ENCODE peak calls at places on chromosomes 4 and X, in ten cellular contexts. One of them, this sample, is unnamed.

GRCh38 chr4:8710946-8711345 is 118.4 kb downstream of the CPZ start:
- DNase-seq in CD8-positive, alpha-beta T cell: no peak
- DNase-seq in cardiac muscle cell: no peak
- DNase-seq in progenitor cell of endocrine pancreas: no peak
- DNase-seq in osteoblast: peak
- DNase-seq in fibroblast of mammary gland: no peak
- DNase-seq in GM13977: no peak
- DNase-seq in GM10248: no peak
- DNase-seq in MCF 10A: no peak
- DNase-seq in pancreas: no peak
- DNase-seq in this sample: no peak

GRCh38 chr4:15961778-15962510 is 1.0 kb downstream of the FGFBP2 start:
- DNase-seq in progenitor cell of endocrine pancreas: no peak
- DNase-seq in GM13977: no peak
- DNase-seq in GM10248: no peak
- DNase-seq in osteoblast: no peak
- DNase-seq in MCF 10A: no peak
- DNase-seq in fibroblast of mammary gland: no peak
- DNase-seq in pancreas: no peak
- DNase-seq in CD8-positive, alpha-beta T cell: peak
- DNase-seq in cardiac muscle cell: no peak
- DNase-seq in this sample: no peak

GRCh38 chr4:150411527-150411926 is 170.4 kb upstream of the MAB21L2 start:
- DNase-seq in GM10248: no peak
- DNase-seq in fibroblast of mammary gland: no peak
- DNase-seq in cardiac muscle cell: peak
- DNase-seq in osteoblast: no peak
- DNase-seq in MCF 10A: no peak
- DNase-seq in GM13977: no peak
- DNase-seq in progenitor cell of endocrine pancreas: no peak
- DNase-seq in CD8-positive, alpha-beta T cell: no peak
- DNase-seq in pancreas: no peak
- DNase-seq in this sample: no peak

GRCh38 chr4:89837385-89837995 is 529 bp upstream of the SNCA start:
- DNase-seq in osteoblast: no peak
- DNase-seq in pancreas: peak
- DNase-seq in fibroblast of mammary gland: peak
- DNase-seq in CD8-positive, alpha-beta T cell: no peak
- DNase-seq in cardiac muscle cell: peak
- DNase-seq in progenitor cell of endocrine pancreas: peak
- DNase-seq in GM10248: peak
- DNase-seq in GM13977: peak
- DNase-seq in MCF 10A: peak
- DNase-seq in this sample: peak

GRCh38 chr4:89277412-89277811 is 30.2 kb downstream of the GPRIN3 start:
- DNase-seq in osteoblast: no peak
- DNase-seq in fibroblast of mammary gland: peak
- DNase-seq in cardiac muscle cell: no peak
- DNase-seq in CD8-positive, alpha-beta T cell: no peak
- DNase-seq in GM13977: no peak
- DNase-seq in progenitor cell of endocrine pancreas: no peak
- DNase-seq in MCF 10A: peak
- DNase-seq in GM10248: no peak
- DNase-seq in pancreas: no peak
- DNase-seq in this sample: no peak

GRCh38 chrX:37380920-37381319 is 31.8 kb downstream of the PRRG1 start:
- DNase-seq in pancreas: peak
- DNase-seq in MCF 10A: peak
- DNase-seq in cardiac muscle cell: peak
- DNase-seq in GM10248: no peak
- DNase-seq in fibroblast of mammary gland: peak
- DNase-seq in progenitor cell of endocrine pancreas: no peak
- DNase-seq in CD8-positive, alpha-beta T cell: no peak
- DNase-seq in osteoblast: no peak
- DNase-seq in GM13977: no peak
- DNase-seq in this sample: no peak

GRCh38 chr4:25847329-25847728 is 15.5 kb downstream of the SEL1L3 start:
- DNase-seq in osteoblast: no peak
- DNase-seq in pancreas: no peak
- DNase-seq in cardiac muscle cell: peak
- DNase-seq in GM10248: no peak
- DNase-seq in progenitor cell of endocrine pancreas: no peak
- DNase-seq in MCF 10A: no peak
- DNase-seq in CD8-positive, alpha-beta T cell: no peak
- DNase-seq in fibroblast of mammary gland: no peak
- DNase-seq in GM13977: no peak
- DNase-seq in this sample: no peak

GRCh38 chr4:172982151-172982590 is 186.4 kb upstream of the GALNT7 start:
- DNase-seq in GM13977: no peak
- DNase-seq in progenitor cell of endocrine pancreas: no peak
- DNase-seq in osteoblast: peak
- DNase-seq in cardiac muscle cell: peak
- DNase-seq in GM10248: no peak
- DNase-seq in MCF 10A: peak
- DNase-seq in fibroblast of mammary gland: peak
- DNase-seq in pancreas: no peak
- DNase-seq in CD8-positive, alpha-beta T cell: no peak
- DNase-seq in this sample: no peak

GRCh38 chr4:19214591-19214990 is 1037.1 kb upstream of the SLIT2 start:
- DNase-seq in CD8-positive, alpha-beta T cell: no peak
- DNase-seq in pancreas: no peak
- DNase-seq in fibroblast of mammary gland: peak
- DNase-seq in progenitor cell of endocrine pancreas: no peak
- DNase-seq in GM10248: no peak
- DNase-seq in osteoblast: no peak
- DNase-seq in cardiac muscle cell: peak
- DNase-seq in GM13977: no peak
- DNase-seq in MCF 10A: no peak
- DNase-seq in this sample: no peak

GRCh38 chr4:137238456-137238855 is 293.8 kb downstream of the PCDH18 start:
- DNase-seq in CD8-positive, alpha-beta T cell: no peak
- DNase-seq in osteoblast: no peak
- DNase-seq in pancreas: no peak
- DNase-seq in progenitor cell of endocrine pancreas: no peak
- DNase-seq in fibroblast of mammary gland: no peak
- DNase-seq in GM10248: no peak
- DNase-seq in cardiac muscle cell: no peak
- DNase-seq in MCF 10A: no peak
- DNase-seq in GM13977: no peak
- DNase-seq in this sample: no peak

GRCh38 chr4:156195914-156196313 is 242.2 kb upstream of the CTSO start:
- DNase-seq in GM10248: peak
- DNase-seq in MCF 10A: no peak
- DNase-seq in fibroblast of mammary gland: no peak
- DNase-seq in osteoblast: no peak
- DNase-seq in GM13977: peak
- DNase-seq in cardiac muscle cell: no peak
- DNase-seq in progenitor cell of endocrine pancreas: no peak
- DNase-seq in CD8-positive, alpha-beta T cell: no peak
- DNase-seq in pancreas: no peak
- DNase-seq in this sample: no peak

GRCh38 chr4:129080129-129080528 is 13.2 kb downstream of the SCLT1 start:
- DNase-seq in osteoblast: no peak
- DNase-seq in fibroblast of mammary gland: no peak
- DNase-seq in cardiac muscle cell: no peak
- DNase-seq in GM10248: no peak
- DNase-seq in pancreas: no peak
- DNase-seq in CD8-positive, alpha-beta T cell: no peak
- DNase-seq in progenitor cell of endocrine pancreas: no peak
- DNase-seq in GM13977: no peak
- DNase-seq in MCF 10A: no peak
- DNase-seq in this sample: no peak

GRCh38 chr4:186936496-186937375 is 213.1 kb upstream of the FAT1 start:
- DNase-seq in GM10248: no peak
- DNase-seq in osteoblast: peak
- DNase-seq in GM13977: no peak
- DNase-seq in pancreas: no peak
- DNase-seq in CD8-positive, alpha-beta T cell: no peak
- DNase-seq in MCF 10A: peak
- DNase-seq in fibroblast of mammary gland: peak
- DNase-seq in progenitor cell of endocrine pancreas: no peak
- DNase-seq in cardiac muscle cell: peak
- DNase-seq in this sample: no peak

GRCh38 chrX:72712094-72712755 is 1.9 kb downstream of the PHKA1 start:
- DNase-seq in fibroblast of mammary gland: peak
- DNase-seq in pancreas: no peak
- DNase-seq in GM10248: no peak
- DNase-seq in GM13977: no peak
- DNase-seq in MCF 10A: no peak
- DNase-seq in cardiac muscle cell: peak
- DNase-seq in progenitor cell of endocrine pancreas: no peak
- DNase-seq in osteoblast: peak
- DNase-seq in CD8-positive, alpha-beta T cell: no peak
- DNase-seq in this sample: no peak

GRCh38 chrX:18210470-18210869 is 10.2 kb downstream of the BEND2 start:
- DNase-seq in progenitor cell of endocrine pancreas: no peak
- DNase-seq in GM10248: no peak
- DNase-seq in fibroblast of mammary gland: peak
- DNase-seq in cardiac muscle cell: peak
- DNase-seq in MCF 10A: no peak
- DNase-seq in osteoblast: no peak
- DNase-seq in GM13977: no peak
- DNase-seq in CD8-positive, alpha-beta T cell: no peak
- DNase-seq in pancreas: no peak
- DNase-seq in this sample: no peak

GRCh38 chr4:38993683-38994082 is 38.5 kb downstream of the TMEM156 start:
- DNase-seq in progenitor cell of endocrine pancreas: no peak
- DNase-seq in MCF 10A: no peak
- DNase-seq in fibroblast of mammary gland: peak
- DNase-seq in GM13977: no peak
- DNase-seq in osteoblast: no peak
- DNase-seq in GM10248: no peak
- DNase-seq in pancreas: no peak
- DNase-seq in cardiac muscle cell: no peak
- DNase-seq in CD8-positive, alpha-beta T cell: no peak
- DNase-seq in this sample: no peak
- TF ChIP-seq CTCF in progenitor cell of endocrine pancreas: peak
- TF ChIP-seq CTCF in MCF 10A: no peak
- TF ChIP-seq CTCF in fibroblast of mammary gland: peak
- TF ChIP-seq CTCF in GM13977: no peak
- TF ChIP-seq CTCF in osteoblast: peak
- TF ChIP-seq CTCF in GM10248: no peak
- TF ChIP-seq CTCF in pancreas: no peak
- TF ChIP-seq CTCF in cardiac muscle cell: peak
- TF ChIP-seq CTCF in CD8-positive, alpha-beta T cell: no peak
- TF ChIP-seq CTCF in this sample: peak

GRCh38 chr4:88060431-88060830 is 53.0 kb downstream of the PKD2 start:
- DNase-seq in CD8-positive, alpha-beta T cell: no peak
- DNase-seq in progenitor cell of endocrine pancreas: no peak
- DNase-seq in pancreas: no peak
- DNase-seq in cardiac muscle cell: peak
- DNase-seq in GM13977: no peak
- DNase-seq in MCF 10A: no peak
- DNase-seq in fibroblast of mammary gland: no peak
- DNase-seq in GM10248: no peak
- DNase-seq in osteoblast: no peak
- DNase-seq in this sample: no peak

GRCh38 chr4:88054229-88054628 is 46.8 kb downstream of the PKD2 start:
- DNase-seq in GM13977: no peak
- DNase-seq in GM10248: no peak
- DNase-seq in MCF 10A: no peak
- DNase-seq in cardiac muscle cell: no peak
- DNase-seq in progenitor cell of endocrine pancreas: no peak
- DNase-seq in fibroblast of mammary gland: peak
- DNase-seq in pancreas: no peak
- DNase-seq in CD8-positive, alpha-beta T cell: no peak
- DNase-seq in osteoblast: no peak
- DNase-seq in this sample: no peak

GRCh38 chr4:88059781-88060180 is 52.3 kb downstream of the PKD2 start:
- DNase-seq in GM10248: no peak
- DNase-seq in fibroblast of mammary gland: no peak
- DNase-seq in pancreas: no peak
- DNase-seq in GM13977: no peak
- DNase-seq in osteoblast: no peak
- DNase-seq in CD8-positive, alpha-beta T cell: no peak
- DNase-seq in progenitor cell of endocrine pancreas: no peak
- DNase-seq in cardiac muscle cell: no peak
- DNase-seq in MCF 10A: no peak
- DNase-seq in this sample: no peak

GRCh38 chr4:88058295-88058694 is 50.9 kb downstream of the PKD2 start:
- DNase-seq in osteoblast: no peak
- DNase-seq in cardiac muscle cell: no peak
- DNase-seq in GM13977: no peak
- DNase-seq in progenitor cell of endocrine pancreas: no peak
- DNase-seq in MCF 10A: no peak
- DNase-seq in GM10248: no peak
- DNase-seq in pancreas: no peak
- DNase-seq in CD8-positive, alpha-beta T cell: no peak
- DNase-seq in fibroblast of mammary gland: no peak
- DNase-seq in this sample: no peak

DNA sequence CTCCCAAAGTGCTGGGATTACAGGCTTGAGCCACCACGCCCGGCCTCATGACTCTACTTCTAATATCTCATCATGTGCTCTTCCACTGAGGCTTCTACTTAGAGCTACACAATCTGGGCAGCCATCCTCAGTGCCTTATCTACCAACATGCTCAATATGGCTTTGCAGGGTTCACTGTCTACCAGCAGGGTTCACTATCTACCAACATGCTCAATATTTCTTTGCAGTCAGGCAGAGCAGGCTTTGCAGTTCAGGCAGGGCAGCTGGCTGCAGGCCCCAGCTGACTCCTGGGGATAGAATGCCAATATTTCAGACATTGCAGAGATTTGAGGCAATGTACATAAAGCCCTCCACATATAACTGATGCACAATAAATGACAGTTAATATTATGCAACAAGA is 47.5 kb downstream of the PKD2 start:
- DNase-seq in MCF 10A: peak
- DNase-seq in pancreas: no peak
- DNase-seq in GM13977: peak
- DNase-seq in fibroblast of mammary gland: peak
- DNase-seq in cardiac muscle cell: peak
- DNase-seq in CD8-positive, alpha-beta T cell: no peak
- DNase-seq in GM10248: peak
- DNase-seq in progenitor cell of endocrine pancreas: no peak
- DNase-seq in osteoblast: peak
- DNase-seq in this sample: no peak
- TF ChIP-seq CTCF in MCF 10A: peak
- TF ChIP-seq CTCF in pancreas: no peak
- TF ChIP-seq CTCF in GM13977: peak
- TF ChIP-seq CTCF in fibroblast of mammary gland: peak
- TF ChIP-seq CTCF in cardiac muscle cell: peak
- TF ChIP-seq CTCF in CD8-positive, alpha-beta T cell: no peak
- TF ChIP-seq CTCF in GM10248: peak
- TF ChIP-seq CTCF in progenitor cell of endocrine pancreas: peak
- TF ChIP-seq CTCF in osteoblast: peak
- TF ChIP-seq CTCF in this sample: peak

GRCh38 chrX:427812-428725 is 41.4 kb upstream of the PPP2R3B start:
- DNase-seq in progenitor cell of endocrine pancreas: peak
- DNase-seq in CD8-positive, alpha-beta T cell: no peak
- DNase-seq in osteoblast: peak
- DNase-seq in MCF 10A: no peak
- DNase-seq in pancreas: no peak
- DNase-seq in GM10248: no peak
- DNase-seq in cardiac muscle cell: no peak
- DNase-seq in fibroblast of mammary gland: no peak
- DNase-seq in GM13977: no peak
- DNase-seq in this sample: no peak
- TF ChIP-seq CTCF in progenitor cell of endocrine pancreas: peak
- TF ChIP-seq CTCF in CD8-positive, alpha-beta T cell: no peak
- TF ChIP-seq CTCF in osteoblast: peak
- TF ChIP-seq CTCF in MCF 10A: no peak
- TF ChIP-seq CTCF in pancreas: no peak
- TF ChIP-seq CTCF in GM10248: peak
- TF ChIP-seq CTCF in cardiac muscle cell: no peak
- TF ChIP-seq CTCF in fibroblast of mammary gland: peak
- TF ChIP-seq CTCF in GM13977: no peak
- TF ChIP-seq CTCF in this sample: peak

GRCh38 chrX:130902783-130903613 is at the start of gene ENOX2:
- DNase-seq in osteoblast: peak
- DNase-seq in GM10248: peak
- DNase-seq in fibroblast of mammary gland: peak
- DNase-seq in progenitor cell of endocrine pancreas: peak
- DNase-seq in CD8-positive, alpha-beta T cell: peak
- DNase-seq in cardiac muscle cell: peak
- DNase-seq in MCF 10A: peak
- DNase-seq in GM13977: peak
- DNase-seq in pancreas: peak
- DNase-seq in this sample: peak
- TF ChIP-seq CTCF in osteoblast: no peak
- TF ChIP-seq CTCF in GM10248: no peak
- TF ChIP-seq CTCF in fibroblast of mammary gland: no peak
- TF ChIP-seq CTCF in progenitor cell of endocrine pancreas: no peak
- TF ChIP-seq CTCF in CD8-positive, alpha-beta T cell: no peak
- TF ChIP-seq CTCF in cardiac muscle cell: no peak
- TF ChIP-seq CTCF in MCF 10A: no peak
- TF ChIP-seq CTCF in GM13977: no peak
- TF ChIP-seq CTCF in pancreas: no peak
- TF ChIP-seq CTCF in this sample: no peak

This sample was measured in D721Med.